ENCODE peak calls at places on chromosomes 3 and 15, in four cellular contexts. Q is left ventricle myocardium inferior, Z is H1, R is SJSA1. A is an unnamed sample. For H3K9me3, the result is how much of the 10 kb centered on the place peaks cover.

GRCh38 chr3:108820586-108820985 is 2.0 kb upstream of the TRAT1 start:
- DNase-seq in R (no peak), Z (no peak), Q (no peak), A (no peak)

GRCh38 chr3:62874398-62875102 is 666 bp downstream of the CADPS start:
- DNase-seq in R (no peak), Q (peak), Z (no peak), A (peak)

GRCh38 chr3:154973851-154974250 is 106.3 kb upstream of the MME start:
- DNase-seq in R (no peak), Z (no peak), Q (no peak), A (no peak)

GRCh38 chr15:100759116-100759515 is 120.5 kb upstream of the ALDH1A3 start:
- DNase-seq in Z (no peak), R (peak), Q (no peak), A (no peak)

GRCh38 chr15:70258369-70259029 is 160.8 kb upstream of the TLE3 start:
- DNase-seq in R (no peak), Q (peak), Z (no peak), A (peak)

GRCh38 chr15:89777821-89778380 is 1.8 kb downstream of the MESP2 start:
- DNase-seq in Q (no peak), R (no peak), Z (no peak), A (no peak)

GRCh38 chr3:109050591-109051167 is 67.3 kb downstream of the MORC1 start:
- DNase-seq in Q (no peak), Z (peak), R (no peak), A (peak)

GRCh38 chr3:73571238-73571741 is 53.5 kb downstream of the PDZRN3 start:
- DNase-seq in Q (no peak), R (no peak), Z (no peak), A (no peak)

GRCh38 chr15:56871867-56872266 is 46.6 kb upstream of the TCF12 start:
- DNase-seq in R (peak), Q (no peak), Z (no peak), A (no peak)

GRCh38 chr3:156477306-156477705 is 77.6 kb downstream of the SSR3 start:
- DNase-seq in R (no peak), Q (no peak), Z (no peak), A (no peak)

GRCh38 chr3:6062226-6063187 is 798.4 kb upstream of the GRM7 start:
- DNase-seq in R (no peak), Z (no peak), Q (no peak), A (no peak)
- H3K9me3 ChIP-seq in R (under half), Z (under half), Q (under half), A (under half)

DNA sequence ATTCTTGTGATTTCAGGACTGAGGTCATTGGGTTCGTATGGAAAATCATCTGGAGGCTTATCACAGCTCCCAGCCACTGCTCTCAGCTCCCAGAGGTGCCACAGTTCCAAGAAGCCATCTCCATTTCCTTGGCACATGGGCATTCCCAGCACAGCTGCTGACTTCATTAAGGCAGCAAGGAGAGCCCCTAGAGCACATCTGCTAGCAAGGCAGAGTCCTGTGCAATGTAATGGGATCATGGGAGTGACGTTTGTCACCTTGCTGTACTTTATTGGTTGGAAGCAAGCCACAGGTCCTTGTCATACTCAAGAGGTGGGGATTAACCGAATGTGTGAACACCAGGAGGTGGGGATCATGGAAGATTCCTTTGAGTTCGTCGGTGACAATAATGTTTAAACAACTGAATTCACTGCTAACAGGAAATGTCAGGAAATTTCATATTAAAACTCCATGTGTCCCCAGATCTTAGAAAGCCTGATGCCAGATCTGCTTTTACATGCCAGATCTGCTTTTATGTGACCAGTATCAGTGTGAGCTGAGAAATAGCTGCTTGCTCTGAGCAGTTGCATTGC is 148.8 kb downstream of the GABRG3 start:
- DNase-seq in Q (no peak), R (no peak), Z (no peak), A (no peak)
- H3K9me3 ChIP-seq in Q (under half), R (under half), Z (under half), A (under half)

DNA sequence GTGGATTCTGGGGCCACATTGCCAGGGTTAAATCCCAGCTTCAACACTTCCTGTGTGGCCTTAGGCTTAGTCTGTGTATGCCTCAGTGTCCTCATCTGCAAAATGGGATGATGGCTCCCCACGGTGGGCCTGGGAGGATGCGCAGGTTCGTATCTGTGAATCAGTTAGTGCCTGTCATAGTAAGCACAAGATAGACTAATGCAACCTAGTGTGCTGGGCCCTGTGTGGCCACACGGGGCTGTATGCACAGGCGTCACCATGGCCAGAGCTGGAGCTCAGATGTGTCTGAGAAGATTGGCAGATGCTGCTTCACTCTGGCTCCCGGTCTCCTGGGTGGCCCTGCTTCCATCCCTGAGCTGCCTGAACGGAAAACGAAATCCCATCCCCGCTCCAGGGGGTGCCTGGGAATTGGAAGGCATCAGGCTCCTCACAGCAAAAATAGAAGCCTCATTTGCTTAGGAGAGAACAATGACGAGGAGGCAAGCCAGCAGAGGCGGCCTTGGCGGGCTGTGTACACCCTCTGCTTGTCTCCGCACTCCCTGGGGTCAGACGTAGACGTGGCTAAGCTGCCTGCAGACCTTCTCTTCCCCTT is 103.6 kb downstream of the APBA2 start:
- DNase-seq in Q (no peak), R (peak), Z (peak), A (peak)
- H3K9me3 ChIP-seq in Q (under half), R (under half), Z (under half), A (under half)

GRCh38 chr3:100970537-100970936 is 22.7 kb downstream of the ABI3BP start:
- DNase-seq in Q (no peak), Z (no peak), R (no peak), A (no peak)

GRCh38 chr3:100968908-100969556 is 24.2 kb downstream of the ABI3BP start:
- DNase-seq in R (no peak), Z (no peak), Q (peak), A (no peak)

GRCh38 chr3:100966049-100966471 is 27.2 kb downstream of the ABI3BP start:
- DNase-seq in R (no peak), Q (no peak), Z (no peak), A (no peak)

GRCh38 chr3:100969557-100969916 is 23.7 kb downstream of the ABI3BP start:
- DNase-seq in Q (no peak), Z (no peak), R (no peak), A (no peak)

GRCh38 chr3:100966807-100967206 is 26.4 kb downstream of the ABI3BP start:
- DNase-seq in R (no peak), Q (no peak), Z (no peak), A (no peak)
- H3K9me3 ChIP-seq in R (under half), Q (under half), Z (under half), A (under half)

A was measured in OCI-LY7.